ENCODE peak calls at places on chromosomes 7 and 10, in eight cellular contexts. M, L, T, C, H, X, E and W are unnamed samples.
A peak's percentile ranks its signal among the peaks of the same experiment; 100 is the strongest.

GRCh38 chr7:48304641-48305040 is 133.4 kb downstream of the ABCA13 start:
- DNase-seq in M (no peak), L (no peak), T (no peak), C (no peak), H (no peak), X (no peak), E (no peak), W (no peak)

GRCh38 chr7:112908106-112908505 is 117.9 kb upstream of the TMEM168 start:
- DNase-seq in M (no peak), L (no peak), T (no peak), C (no peak), H (no peak), X (no peak), E (no peak), W (no peak)

GRCh38 chr10:19713800-19714525 is 102.3 kb upstream of the PLXDC2 start:
- DNase-seq in M (no peak), L (peak; percentile 18), T (no peak), C (no peak), H (no peak), X (no peak), E (peak; percentile 69), W (no peak)

GRCh38 chr7:64687249-64687648 is 21.3 kb downstream of the ZNF107 start:
- DNase-seq in M (no peak), L (no peak), T (no peak), C (no peak), H (no peak), X (no peak), E (no peak), W (no peak)

GRCh38 chr7:2738110-2738509 is 50.1 kb downstream of the AMZ1 start:
- DNase-seq in M (peak; percentile 53), L (no peak), T (no peak), C (no peak), H (no peak), X (no peak), E (peak; percentile 12), W (no peak)

GRCh38 chr10:9848981-9849380 is 1168.7 kb upstream of the CELF2 start:
- DNase-seq in M (no peak), L (no peak), T (no peak), C (no peak), H (no peak), X (no peak), E (no peak), W (no peak)

GRCh38 chr7:4769753-4770152 is 5.7 kb upstream of the AP5Z1 start:
- DNase-seq in M (peak; percentile 17), L (no peak), T (no peak), C (no peak), H (peak; percentile 33), X (no peak), E (no peak), W (no peak)

GRCh38 chr7:42699415-42700178 is 212.3 kb downstream of the C7orf25 start:
- DNase-seq in M (no peak), L (no peak), T (no peak), C (no peak), H (no peak), X (peak; percentile 4), E (no peak), W (no peak)

GRCh38 chr7:73449422-73449821 is 15.8 kb downstream of the FZD9 start:
- DNase-seq in M (no peak), L (no peak), T (no peak), C (no peak), H (no peak), X (no peak), E (no peak), W (no peak)

GRCh38 chr10:58266826-58267712 is 625 bp downstream of the IPMK start:
- DNase-seq in M (peak; percentile 67), L (peak; percentile 28), T (peak; percentile 59), C (no peak), H (peak; percentile 70), X (peak; percentile 70), E (peak; percentile 52), W (no peak)

GRCh38 chr7:20164420-20165145 is 52.6 kb downstream of the MACC1 start:
- DNase-seq in M (peak; percentile 70), L (no peak), T (no peak), C (no peak), H (no peak), X (peak; percentile 76), E (no peak), W (no peak)

DNA sequence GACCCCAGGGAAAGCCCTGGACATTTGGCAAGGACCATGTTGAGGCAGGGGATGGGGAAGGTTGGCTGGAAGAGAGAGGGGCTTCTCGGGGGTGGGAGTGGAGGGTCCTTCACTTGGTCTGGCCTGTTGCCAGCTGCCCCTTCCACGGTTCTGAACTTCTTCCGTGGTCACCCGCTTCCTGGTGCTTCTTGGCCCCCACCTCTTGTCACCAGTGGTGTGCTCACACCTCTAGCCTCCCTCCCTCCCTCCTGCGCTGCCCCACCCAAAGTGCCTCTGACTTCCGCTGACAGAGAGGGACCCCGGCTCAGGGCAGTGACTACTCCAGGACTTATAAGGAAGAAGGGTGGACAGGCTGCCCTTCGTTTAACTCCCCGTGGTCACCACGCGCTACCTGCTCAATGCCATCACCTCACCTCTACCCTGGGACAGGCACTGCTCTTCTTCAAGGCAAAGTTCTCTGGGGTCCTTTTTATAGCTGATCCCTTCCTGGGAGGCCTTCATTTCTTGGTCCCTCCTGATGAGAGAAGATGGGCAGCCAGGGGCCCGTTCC is at the start of gene MUC12:
- DNase-seq in M (no peak), L (no peak), T (no peak), C (no peak), H (no peak), X (no peak), E (no peak), W (no peak)
- H3K27ac ChIP-seq in M (no peak within 1 kb of the TSS), L (no peak within 1 kb of the TSS), T (no peak within 1 kb of the TSS), C (no peak within 1 kb of the TSS), H (no peak within 1 kb of the TSS), X (no peak within 1 kb of the TSS), E (no peak within 1 kb of the TSS), W (no peak within 1 kb of the TSS)

GRCh38 chr10:97759981-97760345 is 11.8 kb downstream of the SFRP5 start:
- DNase-seq in M (no peak), L (no peak), T (no peak), C (no peak), H (no peak), X (no peak), E (no peak), W (no peak)
- H3K27ac ChIP-seq in M (no peak overlapping the region), L (no peak overlapping the region), T (no peak overlapping the region), C (no peak overlapping the region), H (no peak overlapping the region), X (no peak overlapping the region), E (no peak overlapping the region), W (no peak overlapping the region)

GRCh38 chr10:99812177-99812576 is 29.7 kb downstream of the ABCC2 start:
- DNase-seq in M (no peak), L (no peak), T (no peak), C (no peak), H (no peak), X (no peak), E (no peak), W (no peak)
- H3K27ac ChIP-seq in M (no peak overlapping the region), L (no peak overlapping the region), T (no peak overlapping the region), C (peak overlapping the region; percentile 12), H (no peak overlapping the region), X (no peak overlapping the region), E (no peak overlapping the region), W (no peak overlapping the region)

GRCh38 chr10:4501306-4501705 is 324.7 kb upstream of the AKR1E2 start:
- DNase-seq in M (no peak), L (no peak), T (no peak), C (no peak), H (no peak), X (no peak), E (no peak), W (no peak)

GRCh38 chr10:4503076-4503475 is 322.9 kb upstream of the AKR1E2 start:
- DNase-seq in M (peak; percentile 67), L (no peak), T (no peak), C (no peak), H (no peak), X (peak; percentile 7), E (no peak), W (no peak)

GRCh38 chr10:4504550-4504949 is 321.5 kb upstream of the AKR1E2 start:
- DNase-seq in M (no peak), L (no peak), T (no peak), C (no peak), H (no peak), X (no peak), E (no peak), W (no peak)

DNA sequence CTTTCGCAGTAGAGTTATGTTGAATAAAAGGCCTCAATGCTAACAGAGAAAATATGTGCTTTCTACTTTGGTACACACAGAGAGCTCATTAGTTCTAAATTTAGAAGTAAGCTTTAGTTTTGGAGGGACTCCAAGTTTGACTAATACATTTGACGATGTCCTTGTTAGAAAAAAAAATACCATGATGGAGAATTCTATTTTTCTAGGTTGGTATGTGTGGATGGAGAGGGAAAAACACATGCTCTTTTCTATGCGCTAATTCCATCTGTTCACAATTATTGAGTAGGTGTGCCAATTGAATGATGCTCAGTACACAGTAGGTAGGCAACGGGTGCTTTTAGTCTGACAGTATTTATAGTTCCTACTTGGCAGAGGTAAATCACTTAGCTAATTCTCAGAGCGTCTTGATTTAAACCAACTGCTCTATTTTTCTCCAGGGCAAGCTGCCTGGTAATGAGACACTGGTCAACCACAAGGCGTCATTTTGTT is 327.2 kb upstream of the AKR1E2 start:
- DNase-seq in M (peak; percentile 97), L (no peak), T (no peak), C (no peak), H (peak; percentile 58), X (peak; percentile 95), E (no peak), W (no peak)
- H3K27ac ChIP-seq in M (peak overlapping the region; percentile 80), L (no peak overlapping the region), T (no peak overlapping the region), C (no peak overlapping the region), H (peak overlapping the region; percentile 24), X (peak overlapping the region; percentile 88), E (no peak overlapping the region), W (peak overlapping the region; percentile 23)